ENCODE peak calls at places on chromosomes 5 and 9, in six cellular contexts. S is aorta; F is tibial artery; A is PC-3; K is cardiac muscle cell; I is CD4-positive, alpha-beta T cell. D is an unnamed sample.

GRCh38 chr9:112180387-112180881 is 5.3 kb upstream of the SUSD1 start:
- DNase-seq in S (no peak), F (no peak), A (peak), K (no peak), I (no peak), D (no peak)

GRCh38 chr9:69719368-69719767 is 40.4 kb downstream of the PTAR1 start:
- DNase-seq in S (no peak), F (no peak), A (no peak), K (no peak), I (no peak), D (no peak)

GRCh38 chr5:109324351-109324750 is 85.4 kb downstream of the PJA2 start:
- DNase-seq in S (no peak), F (no peak), A (no peak), K (peak), I (no peak), D (no peak)

GRCh38 chr5:173139631-173140030 is 4.7 kb upstream of the BNIP1 start:
- DNase-seq in S (no peak), F (no peak), A (no peak), K (no peak), I (no peak), D (no peak)

GRCh38 chr5:141640051-141640415 is 3.2 kb downstream of the RELL2 start:
- DNase-seq in S (no peak), F (no peak), A (no peak), K (no peak), I (no peak), D (no peak)

GRCh38 chr5:67010684-67011409 is 185.8 kb downstream of the CD180 start:
- DNase-seq in S (peak), F (no peak), A (peak), K (no peak), I (no peak), D (peak)

GRCh38 chr9:73714294-73714693 is 562.6 kb downstream of the ANXA1 start:
- DNase-seq in S (no peak), F (no peak), A (peak), K (no peak), I (no peak), D (peak)

GRCh38 chr9:7266911-7267555 is 509.3 kb downstream of the KDM4C start:
- DNase-seq in S (no peak), F (no peak), A (no peak), K (no peak), I (no peak), D (no peak)

GRCh38 chr9:112351184-112351583 is 17.8 kb upstream of the PTBP3 start:
- DNase-seq in S (no peak), F (no peak), A (no peak), K (no peak), I (no peak), D (no peak)

GRCh38 chr5:176803027-176803942 is 7.1 kb upstream of the UNC5A start:
- DNase-seq in S (no peak), F (no peak), A (no peak), K (no peak), I (no peak), D (no peak)

GRCh38 chr5:16894236-16895057 is 41.6 kb downstream of the MYO10 start:
- DNase-seq in S (no peak), F (no peak), A (peak), K (peak), I (no peak), D (peak)

GRCh38 chr9:112753725-112754124 is 3.2 kb downstream of the SNX30 start:
- DNase-seq in S (no peak), F (no peak), A (peak), K (no peak), I (no peak), D (peak)

GRCh38 chr5:159195775-159196174 is 13.6 kb downstream of the RNF145 start:
- DNase-seq in S (no peak), F (no peak), A (no peak), K (no peak), I (no peak), D (no peak)

GRCh38 chr9:89025538-89025937 is 34.3 kb downstream of the S1PR3 start:
- DNase-seq in S (no peak), F (no peak), A (no peak), K (no peak), I (no peak), D (no peak)

GRCh38 chr5:74418709-74419108 is 221.8 kb downstream of the ENC1 start:
- DNase-seq in S (no peak), F (no peak), A (no peak), K (peak), I (no peak), D (no peak)

GRCh38 chr9:116626762-116627161 is 60.3 kb upstream of the TRIM32 start:
- DNase-seq in S (no peak), F (no peak), A (no peak), K (no peak), I (no peak), D (no peak)

GRCh38 chr9:114272739-114273431 is 50.0 kb upstream of the ORM1 start:
- DNase-seq in S (peak), F (no peak), A (no peak), K (no peak), I (no peak), D (no peak)

GRCh38 chr9:76310991-76311390 is 83.2 kb downstream of the RFK start:
- DNase-seq in S (no peak), F (no peak), A (no peak), K (no peak), I (no peak), D (no peak)

GRCh38 chr5:69129413-69129812 is 35.6 kb downstream of the SLC30A5 start:
- DNase-seq in S (no peak), F (no peak), A (peak), K (no peak), I (no peak), D (no peak)

GRCh38 chr9:124044448-124044847 is 32.9 kb downstream of the LHX2 start:
- DNase-seq in S (no peak), F (no peak), A (no peak), K (no peak), I (no peak), D (no peak)

GRCh38 chr9:109775516-109775915 is 4.5 kb upstream of the PALM2AKAP2 start:
- DNase-seq in S (no peak), F (no peak), A (no peak), K (no peak), I (no peak), D (peak)

GRCh38 chr5:111628901-111629300 is 116.6 kb upstream of the STARD4 start:
- DNase-seq in S (no peak), F (no peak), A (no peak), K (no peak), I (no peak), D (no peak)

GRCh38 chr5:40477856-40478546 is 201.7 kb upstream of the PTGER4 start:
- DNase-seq in S (no peak), F (no peak), A (peak), K (no peak), I (no peak), D (peak)

GRCh38 chr5:147458581-147458980 is 51.3 kb downstream of the DPYSL3 start:
- DNase-seq in S (no peak), F (no peak), A (no peak), K (no peak), I (no peak), D (no peak)

GRCh38 chr5:6408627-6409446 is 30.5 kb upstream of the MED10 start:
- DNase-seq in S (no peak), F (no peak), A (peak), K (no peak), I (no peak), D (no peak)

GRCh38 chr5:19855031-19855430 is 133.0 kb downstream of the CDH18 start:
- DNase-seq in S (no peak), F (no peak), A (peak), K (no peak), I (no peak), D (no peak)

GRCh38 chr9:124831642-124832364 is 21.5 kb upstream of the WDR38 start:
- DNase-seq in S (no peak), F (no peak), A (no peak), K (no peak), I (no peak), D (no peak)

GRCh38 chr5:172147857-172148256 is 40.2 kb downstream of the STK10 start:
- DNase-seq in S (peak), F (no peak), A (no peak), K (no peak), I (no peak), D (no peak)

GRCh38 chr5:151597749-151598148 is 6.6 kb upstream of the FAT2 start:
- DNase-seq in S (no peak), F (no peak), A (no peak), K (no peak), I (no peak), D (no peak)

GRCh38 chr5:15092801-15093200 is 221.2 kb upstream of the ANKH start:
- DNase-seq in S (no peak), F (no peak), A (no peak), K (no peak), I (no peak), D (no peak)

GRCh38 chr5:181168595-181169118 is 21.3 kb downstream of the OR2V2 start:
- DNase-seq in S (no peak), F (no peak), A (no peak), K (no peak), I (no peak), D (no peak)

GRCh38 chr9:130053504-130054427 is at the start of gene GPR107:
- DNase-seq in S (peak), F (peak), A (peak), K (peak), I (peak), D (no peak)

GRCh38 chr5:17157916-17158529 is 59.4 kb upstream of the BASP1 start:
- DNase-seq in S (no peak), F (no peak), A (peak), K (no peak), I (no peak), D (peak)

GRCh38 chr9:113807173-113808061 is 68.7 kb upstream of the ZNF618 start:
- DNase-seq in S (no peak), F (peak), A (peak), K (peak), I (no peak), D (peak)

GRCh38 chr5:75510417-75510835 is 1.0 kb downstream of the CERT1 start:
- DNase-seq in S (no peak), F (no peak), A (peak), K (peak), I (no peak), D (no peak)

GRCh38 chr5:135100011-135100410 is 66.0 kb upstream of the PITX1 start:
- DNase-seq in S (no peak), F (no peak), A (no peak), K (no peak), I (no peak), D (no peak)

GRCh38 chr5:135094339-135095051 is 60.5 kb upstream of the PITX1 start:
- DNase-seq in S (no peak), F (no peak), A (no peak), K (no peak), I (no peak), D (no peak)

GRCh38 chr5:135095871-135096270 is 61.8 kb upstream of the PITX1 start:
- DNase-seq in S (no peak), F (no peak), A (no peak), K (no peak), I (no peak), D (no peak)

GRCh38 chr5:135095052-135095715 is 61.2 kb upstream of the PITX1 start:
- DNase-seq in S (peak), F (no peak), A (no peak), K (no peak), I (no peak), D (no peak)

DNA sequence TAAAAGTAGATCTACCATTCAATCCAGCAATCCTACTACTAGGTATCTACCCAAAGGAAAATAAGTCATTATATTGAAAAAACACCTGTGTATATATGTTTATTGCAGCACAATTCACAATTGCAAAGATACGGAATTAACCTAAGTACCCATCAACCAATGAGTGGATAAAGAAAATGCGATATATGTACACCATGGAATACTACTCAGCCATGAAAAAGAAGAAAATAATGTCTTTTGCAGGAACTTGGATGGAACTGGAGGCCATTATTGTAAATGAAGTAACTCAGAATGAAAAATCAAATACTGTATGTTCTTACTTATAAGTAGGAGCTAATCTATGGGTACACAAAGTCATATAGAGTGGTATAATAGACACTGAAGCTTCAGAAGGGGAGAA is 63.4 kb upstream of the PITX1 start:
- DNase-seq in S (no peak), F (no peak), A (no peak), K (no peak), I (no peak), D (no peak)
- H3K27ac ChIP-seq in S (no peak), F (no peak), A (no peak), K (no peak), I (no peak), D (no peak)

DNA sequence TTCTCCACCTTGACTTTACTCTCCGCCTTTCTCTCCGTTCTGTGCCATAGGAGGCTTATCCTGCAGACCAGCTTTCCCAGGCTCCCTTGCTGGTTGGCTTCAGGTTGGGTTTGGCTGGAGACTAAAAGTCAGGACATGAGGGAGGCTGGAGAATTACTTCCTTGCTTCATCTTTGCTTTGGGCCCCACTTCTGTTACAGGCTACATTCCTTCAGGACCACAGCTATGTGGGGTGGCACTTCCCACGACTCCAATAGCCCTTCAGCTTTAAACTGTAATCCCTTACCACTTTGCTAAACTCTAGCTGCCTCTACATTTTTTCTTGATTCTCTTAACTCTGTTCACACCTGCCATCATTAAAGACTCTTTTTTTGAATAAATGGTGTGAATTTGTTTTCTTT is 186.7 kb upstream of the NR4A3 start:
- DNase-seq in S (no peak), F (no peak), A (no peak), K (no peak), I (no peak), D (no peak)
- H3K27ac ChIP-seq in S (no peak), F (no peak), A (no peak), K (no peak), I (no peak), D (no peak)

DNA sequence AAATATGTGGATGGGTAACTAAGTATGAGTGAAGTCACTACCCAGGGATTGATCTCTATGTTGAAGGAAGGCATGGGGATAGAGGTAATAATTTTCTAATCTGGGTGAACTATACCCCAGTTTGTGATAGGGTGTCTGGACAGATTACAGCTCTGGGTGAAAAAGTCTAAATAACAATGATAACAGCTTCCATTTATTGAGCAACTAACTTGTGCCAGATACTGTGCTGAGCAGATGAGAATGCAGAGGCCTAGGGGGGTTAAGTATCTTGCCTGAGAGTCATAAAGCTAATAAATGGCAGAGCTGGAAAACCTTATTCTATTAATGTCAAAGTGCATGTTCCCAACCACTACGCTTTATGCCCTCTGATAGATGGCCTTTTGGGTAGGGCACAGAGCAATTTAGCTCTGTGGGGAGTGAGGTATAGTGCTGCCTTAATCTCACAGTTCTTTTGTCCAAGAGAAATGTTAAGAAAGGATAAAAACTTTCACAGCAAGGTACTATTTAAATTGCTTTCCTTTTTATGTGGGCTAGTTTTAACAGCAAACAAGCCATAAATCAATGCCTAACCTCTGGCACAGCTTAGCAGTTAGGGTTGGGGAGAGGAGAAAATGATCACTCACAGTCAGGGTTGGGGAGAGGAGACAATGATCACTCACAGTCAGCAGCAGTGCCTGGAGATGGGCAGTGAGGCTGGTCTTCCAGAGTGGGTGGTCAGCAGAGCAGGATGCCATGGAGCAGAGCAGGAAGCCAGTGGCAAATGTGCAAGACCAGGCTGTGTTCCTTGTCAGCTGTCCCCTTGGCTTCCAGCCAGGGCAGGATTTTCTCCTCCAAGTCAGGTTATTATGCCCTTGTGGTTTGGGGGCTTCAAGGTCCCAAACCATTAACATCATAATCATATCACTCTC is 187.0 kb downstream of the CARTPT start:
- DNase-seq in S (no peak), F (no peak), A (no peak), K (peak), I (no peak), D (no peak)
- H3K27ac ChIP-seq in S (no peak), F (no peak), A (no peak), K (peak), I (no peak), D (no peak)

GRCh38 chr5:115459844-115460243 is 84.7 kb downstream of the FEM1C start:
- DNase-seq in S (no peak), F (no peak), A (peak), K (no peak), I (no peak), D (no peak)

GRCh38 chr5:115456056-115456455 is 88.5 kb downstream of the FEM1C start:
- DNase-seq in S (no peak), F (no peak), A (no peak), K (no peak), I (no peak), D (no peak)

GRCh38 chr5:115456539-115456938 is 88.0 kb downstream of the FEM1C start:
- DNase-seq in S (no peak), F (no peak), A (no peak), K (no peak), I (no peak), D (no peak)

GRCh38 chr5:115457985-115458384 is 86.6 kb downstream of the FEM1C start:
- DNase-seq in S (no peak), F (no peak), A (no peak), K (no peak), I (no peak), D (no peak)

DNA sequence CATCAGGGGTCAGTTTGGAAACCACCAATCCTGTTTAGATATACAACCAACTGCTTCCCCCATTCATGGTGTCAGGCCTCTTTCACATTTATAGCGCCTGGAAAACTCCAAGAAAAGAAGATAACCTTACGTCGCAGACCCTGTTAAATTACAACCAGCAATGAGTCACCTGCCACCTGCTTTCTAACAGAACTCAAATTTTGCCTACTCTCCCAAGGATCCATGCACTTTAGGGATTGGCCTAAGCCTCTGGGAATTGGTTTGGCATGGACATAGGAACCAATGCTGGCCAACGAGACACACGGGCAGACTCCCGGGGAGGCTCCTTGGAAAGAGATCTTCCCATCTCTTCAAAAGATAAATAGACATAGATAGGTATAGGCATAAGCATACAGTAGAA is 87.0 kb downstream of the FEM1C start:
- DNase-seq in S (no peak), F (no peak), A (no peak), K (no peak), I (no peak), D (no peak)
- H3K27ac ChIP-seq in S (no peak), F (no peak), A (no peak), K (no peak), I (no peak), D (no peak)

GRCh38 chr9:38041564-38042267 is 27.3 kb downstream of the SHB start:
- DNase-seq in S (no peak), F (no peak), A (no peak), K (no peak), I (no peak), D (no peak)

GRCh38 chr9:38039907-38040682 is 28.9 kb downstream of the SHB start:
- DNase-seq in S (no peak), F (no peak), A (no peak), K (no peak), I (no peak), D (no peak)

GRCh38 chr9:38044706-38045105 is 24.3 kb downstream of the SHB start:
- DNase-seq in S (no peak), F (no peak), A (no peak), K (no peak), I (no peak), D (no peak)

GRCh38 chr9:38043931-38044623 is 24.9 kb downstream of the SHB start:
- DNase-seq in S (no peak), F (no peak), A (no peak), K (no peak), I (no peak), D (no peak)

GRCh38 chr9:38042626-38043359 is 26.2 kb downstream of the SHB start:
- DNase-seq in S (no peak), F (no peak), A (no peak), K (no peak), I (no peak), D (no peak)
- H3K27ac ChIP-seq in S (no peak), F (peak), A (no peak), K (peak), I (no peak), D (peak)

D was measured in epithelial cell of prostate.